ENCODE peak calls at places on chromosome 22, in six cellular contexts. U, B, K, Z, P and J are unnamed samples.

GRCh38 chr22:32265882-32266767 is 11.0 kb upstream of the SLC5A4 start:
- DNase-seq in K (peak), B (peak), P (peak), Z (no peak), U (peak), J (no peak)

GRCh38 chr22:20027966-20028854 is 7.3 kb downstream of the TANGO2 start:
- DNase-seq in U (no peak), K (peak), B (peak), Z (no peak), P (peak), J (no peak)

GRCh38 chr22:49436056-49436455 is 391.6 kb downstream of the BRD1 start:
- DNase-seq in B (no peak), K (no peak), P (no peak), Z (no peak), U (no peak), J (no peak)

GRCh38 chr22:17086750-17087149 is 1.9 kb downstream of the IL17RA start:
- DNase-seq in U (no peak), B (no peak), P (no peak), Z (no peak), K (no peak), J (no peak)

GRCh38 chr22:18056161-18056666 is 21.6 kb upstream of the PEX26 start:
- DNase-seq in K (no peak), Z (no peak), P (peak), B (peak), U (no peak), J (no peak)

GRCh38 chr22:24706050-24706449 is 68.5 kb downstream of the PIWIL3 start:
- DNase-seq in B (peak), K (no peak), U (no peak), P (no peak), Z (no peak), J (no peak)

GRCh38 chr22:37672920-37673453 is 2.4 kb upstream of the LGALS1 start:
- DNase-seq in K (no peak), Z (no peak), B (no peak), U (no peak), P (no peak), J (no peak)

GRCh38 chr22:19289475-19290161 is 1.9 kb downstream of the CLTCL1 start:
- DNase-seq in K (no peak), U (no peak), Z (no peak), P (no peak), B (peak), J (no peak)